ENCODE peak calls at places on chromosomes 5 and 9, in eight cellular contexts. One of them, this sample, is unnamed.

GRCh38 chr5:8908055-8908683 is 637.7 kb downstream of the SEMA5A start:
- DNase-seq in activated naive CD8-positive, alpha-beta T cell treated with anti-CD3 and anti-CD28 coated beads, Interleukin-2, amount 50 U/mL, for 24 hours: peak
- DNase-seq in GF-D8: no peak
- DNase-seq in LHCN-M2: peak
- DNase-seq in heart left ventricle: no peak
- DNase-seq in stimulated activated CD4-positive, alpha-beta T cell treated with anti-CD3 and anti-CD28 coated beads, Interleukin-2, amount 100 ng/mL, for 48 hours: peak
- DNase-seq in foreskin melanocyte: peak
- DNase-seq in left ventricle myocardium inferior: no peak
- DNase-seq in this sample: peak

GRCh38 chr9:33159760-33160127 is 7.4 kb downstream of the B4GALT1 start:
- DNase-seq in LHCN-M2: peak
- DNase-seq in activated naive CD8-positive, alpha-beta T cell treated with anti-CD3 and anti-CD28 coated beads, Interleukin-2, amount 50 U/mL, for 24 hours: peak
- DNase-seq in foreskin melanocyte: peak
- DNase-seq in heart left ventricle: peak
- DNase-seq in GF-D8: peak
- DNase-seq in left ventricle myocardium inferior: peak
- DNase-seq in stimulated activated CD4-positive, alpha-beta T cell treated with anti-CD3 and anti-CD28 coated beads, Interleukin-2, amount 100 ng/mL, for 48 hours: peak
- DNase-seq in this sample: peak

GRCh38 chr9:115035872-115036612 is 81.9 kb downstream of the TNC start:
- DNase-seq in heart left ventricle: no peak
- DNase-seq in activated naive CD8-positive, alpha-beta T cell treated with anti-CD3 and anti-CD28 coated beads, Interleukin-2, amount 50 U/mL, for 24 hours: peak
- DNase-seq in left ventricle myocardium inferior: no peak
- DNase-seq in LHCN-M2: no peak
- DNase-seq in foreskin melanocyte: no peak
- DNase-seq in stimulated activated CD4-positive, alpha-beta T cell treated with anti-CD3 and anti-CD28 coated beads, Interleukin-2, amount 100 ng/mL, for 48 hours: peak
- DNase-seq in GF-D8: peak
- DNase-seq in this sample: peak

GRCh38 chr5:1504617-1505016 is 19.1 kb downstream of the LPCAT1 start:
- DNase-seq in left ventricle myocardium inferior: no peak
- DNase-seq in GF-D8: no peak
- DNase-seq in heart left ventricle: no peak
- DNase-seq in stimulated activated CD4-positive, alpha-beta T cell treated with anti-CD3 and anti-CD28 coated beads, Interleukin-2, amount 100 ng/mL, for 48 hours: no peak
- DNase-seq in LHCN-M2: no peak
- DNase-seq in activated naive CD8-positive, alpha-beta T cell treated with anti-CD3 and anti-CD28 coated beads, Interleukin-2, amount 50 U/mL, for 24 hours: no peak
- DNase-seq in foreskin melanocyte: no peak
- DNase-seq in this sample: no peak

GRCh38 chr5:93503598-93504067 is 77.4 kb downstream of the NR2F1-AS1 start:
- DNase-seq in GF-D8: no peak
- DNase-seq in foreskin melanocyte: peak
- DNase-seq in activated naive CD8-positive, alpha-beta T cell treated with anti-CD3 and anti-CD28 coated beads, Interleukin-2, amount 50 U/mL, for 24 hours: no peak
- DNase-seq in left ventricle myocardium inferior: no peak
- DNase-seq in LHCN-M2: peak
- DNase-seq in stimulated activated CD4-positive, alpha-beta T cell treated with anti-CD3 and anti-CD28 coated beads, Interleukin-2, amount 100 ng/mL, for 48 hours: no peak
- DNase-seq in heart left ventricle: no peak
- DNase-seq in this sample: no peak

GRCh38 chr9:96100385-96100978 is 201.5 kb downstream of the HSD17B3 start:
- DNase-seq in activated naive CD8-positive, alpha-beta T cell treated with anti-CD3 and anti-CD28 coated beads, Interleukin-2, amount 50 U/mL, for 24 hours: peak
- DNase-seq in foreskin melanocyte: peak
- DNase-seq in heart left ventricle: peak
- DNase-seq in left ventricle myocardium inferior: no peak
- DNase-seq in stimulated activated CD4-positive, alpha-beta T cell treated with anti-CD3 and anti-CD28 coated beads, Interleukin-2, amount 100 ng/mL, for 48 hours: no peak
- DNase-seq in GF-D8: no peak
- DNase-seq in LHCN-M2: no peak
- DNase-seq in this sample: no peak

GRCh38 chr9:7570107-7570720 is 229.4 kb downstream of the DMAC1 start:
- DNase-seq in activated naive CD8-positive, alpha-beta T cell treated with anti-CD3 and anti-CD28 coated beads, Interleukin-2, amount 50 U/mL, for 24 hours: peak
- DNase-seq in heart left ventricle: peak
- DNase-seq in stimulated activated CD4-positive, alpha-beta T cell treated with anti-CD3 and anti-CD28 coated beads, Interleukin-2, amount 100 ng/mL, for 48 hours: peak
- DNase-seq in LHCN-M2: peak
- DNase-seq in GF-D8: no peak
- DNase-seq in left ventricle myocardium inferior: no peak
- DNase-seq in foreskin melanocyte: peak
- DNase-seq in this sample: peak

GRCh38 chr5:135651156-135651555 is 72.4 kb upstream of the CXCL14 start:
- DNase-seq in foreskin melanocyte: no peak
- DNase-seq in LHCN-M2: peak
- DNase-seq in GF-D8: no peak
- DNase-seq in left ventricle myocardium inferior: no peak
- DNase-seq in stimulated activated CD4-positive, alpha-beta T cell treated with anti-CD3 and anti-CD28 coated beads, Interleukin-2, amount 100 ng/mL, for 48 hours: no peak
- DNase-seq in heart left ventricle: no peak
- DNase-seq in activated naive CD8-positive, alpha-beta T cell treated with anti-CD3 and anti-CD28 coated beads, Interleukin-2, amount 50 U/mL, for 24 hours: no peak
- DNase-seq in this sample: no peak

GRCh38 chr5:66247176-66247960 is 103.3 kb downstream of the SREK1 start:
- DNase-seq in LHCN-M2: peak
- DNase-seq in foreskin melanocyte: peak
- DNase-seq in stimulated activated CD4-positive, alpha-beta T cell treated with anti-CD3 and anti-CD28 coated beads, Interleukin-2, amount 100 ng/mL, for 48 hours: no peak
- DNase-seq in heart left ventricle: no peak
- DNase-seq in GF-D8: no peak
- DNase-seq in activated naive CD8-positive, alpha-beta T cell treated with anti-CD3 and anti-CD28 coated beads, Interleukin-2, amount 50 U/mL, for 24 hours: no peak
- DNase-seq in left ventricle myocardium inferior: no peak
- DNase-seq in this sample: no peak

GRCh38 chr5:169970911-169971436 is 9.3 kb downstream of the INSYN2B start:
- DNase-seq in foreskin melanocyte: peak
- DNase-seq in LHCN-M2: peak
- DNase-seq in heart left ventricle: peak
- DNase-seq in stimulated activated CD4-positive, alpha-beta T cell treated with anti-CD3 and anti-CD28 coated beads, Interleukin-2, amount 100 ng/mL, for 48 hours: no peak
- DNase-seq in GF-D8: no peak
- DNase-seq in activated naive CD8-positive, alpha-beta T cell treated with anti-CD3 and anti-CD28 coated beads, Interleukin-2, amount 50 U/mL, for 24 hours: no peak
- DNase-seq in left ventricle myocardium inferior: peak
- DNase-seq in this sample: no peak

GRCh38 chr9:21607576-21607975 is 125.5 kb upstream of the IFNE start:
- DNase-seq in activated naive CD8-positive, alpha-beta T cell treated with anti-CD3 and anti-CD28 coated beads, Interleukin-2, amount 50 U/mL, for 24 hours: no peak
- DNase-seq in heart left ventricle: no peak
- DNase-seq in GF-D8: no peak
- DNase-seq in LHCN-M2: no peak
- DNase-seq in foreskin melanocyte: no peak
- DNase-seq in stimulated activated CD4-positive, alpha-beta T cell treated with anti-CD3 and anti-CD28 coated beads, Interleukin-2, amount 100 ng/mL, for 48 hours: no peak
- DNase-seq in left ventricle myocardium inferior: no peak
- DNase-seq in this sample: no peak

GRCh38 chr5:651296-652022 is 39.3 kb downstream of the CEP72 start:
- DNase-seq in left ventricle myocardium inferior: no peak
- DNase-seq in foreskin melanocyte: no peak
- DNase-seq in GF-D8: no peak
- DNase-seq in stimulated activated CD4-positive, alpha-beta T cell treated with anti-CD3 and anti-CD28 coated beads, Interleukin-2, amount 100 ng/mL, for 48 hours: no peak
- DNase-seq in LHCN-M2: no peak
- DNase-seq in heart left ventricle: no peak
- DNase-seq in activated naive CD8-positive, alpha-beta T cell treated with anti-CD3 and anti-CD28 coated beads, Interleukin-2, amount 50 U/mL, for 24 hours: no peak
- DNase-seq in this sample: no peak

GRCh38 chr5:145938699-145939531 is 2.5 kb downstream of the SH3RF2 start:
- DNase-seq in heart left ventricle: no peak
- DNase-seq in stimulated activated CD4-positive, alpha-beta T cell treated with anti-CD3 and anti-CD28 coated beads, Interleukin-2, amount 100 ng/mL, for 48 hours: no peak
- DNase-seq in GF-D8: no peak
- DNase-seq in LHCN-M2: no peak
- DNase-seq in left ventricle myocardium inferior: no peak
- DNase-seq in activated naive CD8-positive, alpha-beta T cell treated with anti-CD3 and anti-CD28 coated beads, Interleukin-2, amount 50 U/mL, for 24 hours: no peak
- DNase-seq in foreskin melanocyte: no peak
- DNase-seq in this sample: no peak

GRCh38 chr5:128062172-128062746 is 21.3 kb upstream of the SLC12A2 start:
- DNase-seq in foreskin melanocyte: no peak
- DNase-seq in GF-D8: no peak
- DNase-seq in left ventricle myocardium inferior: no peak
- DNase-seq in LHCN-M2: peak
- DNase-seq in heart left ventricle: no peak
- DNase-seq in activated naive CD8-positive, alpha-beta T cell treated with anti-CD3 and anti-CD28 coated beads, Interleukin-2, amount 50 U/mL, for 24 hours: no peak
- DNase-seq in stimulated activated CD4-positive, alpha-beta T cell treated with anti-CD3 and anti-CD28 coated beads, Interleukin-2, amount 100 ng/mL, for 48 hours: no peak
- DNase-seq in this sample: no peak

GRCh38 chr9:36781532-36781931 is 208.8 kb downstream of the MELK start:
- DNase-seq in foreskin melanocyte: no peak
- DNase-seq in LHCN-M2: no peak
- DNase-seq in heart left ventricle: no peak
- DNase-seq in activated naive CD8-positive, alpha-beta T cell treated with anti-CD3 and anti-CD28 coated beads, Interleukin-2, amount 50 U/mL, for 24 hours: no peak
- DNase-seq in GF-D8: no peak
- DNase-seq in stimulated activated CD4-positive, alpha-beta T cell treated with anti-CD3 and anti-CD28 coated beads, Interleukin-2, amount 100 ng/mL, for 48 hours: no peak
- DNase-seq in left ventricle myocardium inferior: no peak
- DNase-seq in this sample: no peak

GRCh38 chr9:124730772-124731171 is 40.3 kb downstream of the NR6A1 start:
- DNase-seq in heart left ventricle: no peak
- DNase-seq in foreskin melanocyte: no peak
- DNase-seq in activated naive CD8-positive, alpha-beta T cell treated with anti-CD3 and anti-CD28 coated beads, Interleukin-2, amount 50 U/mL, for 24 hours: no peak
- DNase-seq in left ventricle myocardium inferior: no peak
- DNase-seq in LHCN-M2: no peak
- DNase-seq in stimulated activated CD4-positive, alpha-beta T cell treated with anti-CD3 and anti-CD28 coated beads, Interleukin-2, amount 100 ng/mL, for 48 hours: no peak
- DNase-seq in GF-D8: no peak
- DNase-seq in this sample: no peak

GRCh38 chr5:149411738-149412519 is 32.8 kb upstream of the IL17B start:
- DNase-seq in stimulated activated CD4-positive, alpha-beta T cell treated with anti-CD3 and anti-CD28 coated beads, Interleukin-2, amount 100 ng/mL, for 48 hours: no peak
- DNase-seq in heart left ventricle: no peak
- DNase-seq in foreskin melanocyte: no peak
- DNase-seq in LHCN-M2: no peak
- DNase-seq in left ventricle myocardium inferior: no peak
- DNase-seq in GF-D8: no peak
- DNase-seq in activated naive CD8-positive, alpha-beta T cell treated with anti-CD3 and anti-CD28 coated beads, Interleukin-2, amount 50 U/mL, for 24 hours: no peak
- DNase-seq in this sample: no peak

GRCh38 chr5:154628685-154629084 is 126.5 kb upstream of the LARP1 start:
- DNase-seq in activated naive CD8-positive, alpha-beta T cell treated with anti-CD3 and anti-CD28 coated beads, Interleukin-2, amount 50 U/mL, for 24 hours: no peak
- DNase-seq in stimulated activated CD4-positive, alpha-beta T cell treated with anti-CD3 and anti-CD28 coated beads, Interleukin-2, amount 100 ng/mL, for 48 hours: no peak
- DNase-seq in LHCN-M2: no peak
- DNase-seq in heart left ventricle: no peak
- DNase-seq in GF-D8: no peak
- DNase-seq in left ventricle myocardium inferior: no peak
- DNase-seq in foreskin melanocyte: no peak
- DNase-seq in this sample: no peak

GRCh38 chr5:158855510-158855909 is 244.2 kb downstream of the EBF1 start:
- DNase-seq in LHCN-M2: no peak
- DNase-seq in heart left ventricle: no peak
- DNase-seq in left ventricle myocardium inferior: no peak
- DNase-seq in activated naive CD8-positive, alpha-beta T cell treated with anti-CD3 and anti-CD28 coated beads, Interleukin-2, amount 50 U/mL, for 24 hours: no peak
- DNase-seq in foreskin melanocyte: no peak
- DNase-seq in GF-D8: no peak
- DNase-seq in stimulated activated CD4-positive, alpha-beta T cell treated with anti-CD3 and anti-CD28 coated beads, Interleukin-2, amount 100 ng/mL, for 48 hours: no peak
- DNase-seq in this sample: no peak

GRCh38 chr9:120946259-120946658 is 19.7 kb upstream of the TRAF1 start:
- DNase-seq in GF-D8: no peak
- DNase-seq in stimulated activated CD4-positive, alpha-beta T cell treated with anti-CD3 and anti-CD28 coated beads, Interleukin-2, amount 100 ng/mL, for 48 hours: no peak
- DNase-seq in activated naive CD8-positive, alpha-beta T cell treated with anti-CD3 and anti-CD28 coated beads, Interleukin-2, amount 50 U/mL, for 24 hours: no peak
- DNase-seq in LHCN-M2: peak
- DNase-seq in left ventricle myocardium inferior: no peak
- DNase-seq in heart left ventricle: no peak
- DNase-seq in foreskin melanocyte: no peak
- DNase-seq in this sample: no peak

GRCh38 chr5:138573949-138574670 is 1.1 kb downstream of the HSPA9 start:
- DNase-seq in heart left ventricle: no peak
- DNase-seq in foreskin melanocyte: no peak
- DNase-seq in LHCN-M2: peak
- DNase-seq in GF-D8: no peak
- DNase-seq in left ventricle myocardium inferior: no peak
- DNase-seq in activated naive CD8-positive, alpha-beta T cell treated with anti-CD3 and anti-CD28 coated beads, Interleukin-2, amount 50 U/mL, for 24 hours: no peak
- DNase-seq in stimulated activated CD4-positive, alpha-beta T cell treated with anti-CD3 and anti-CD28 coated beads, Interleukin-2, amount 100 ng/mL, for 48 hours: no peak
- DNase-seq in this sample: no peak

GRCh38 chr5:43110606-43111170 is 10.0 kb upstream of the ZNF131 start:
- DNase-seq in activated naive CD8-positive, alpha-beta T cell treated with anti-CD3 and anti-CD28 coated beads, Interleukin-2, amount 50 U/mL, for 24 hours: peak
- DNase-seq in LHCN-M2: no peak
- DNase-seq in foreskin melanocyte: no peak
- DNase-seq in GF-D8: no peak
- DNase-seq in left ventricle myocardium inferior: no peak
- DNase-seq in stimulated activated CD4-positive, alpha-beta T cell treated with anti-CD3 and anti-CD28 coated beads, Interleukin-2, amount 100 ng/mL, for 48 hours: no peak
- DNase-seq in heart left ventricle: no peak
- DNase-seq in this sample: peak

This sample was measured in activated CD8-positive, alpha-beta T cell treated with anti-CD3 and anti-CD28 coated beads, Interleukin-2, amount 10 ng/mL, durations not matched to agents 7 days and 5 days.